ENCODE peak calls at places on chromosome 12, in four cellular contexts. W, O, Y and S are unnamed samples.

GRCh38 chr12:101567918-101568317 is 26.9 kb upstream of the MYBPC1 start:
- DNase-seq in W (no peak), O (no peak), Y (no peak), S (no peak)

GRCh38 chr12:33488036-33488435 is 48.4 kb upstream of the SYT10 start:
- DNase-seq in W (no peak), O (no peak), Y (no peak), S (no peak)

GRCh38 chr12:131205534-131205933 is 251.8 kb downstream of the ADGRD1 start:
- DNase-seq in W (no peak), O (no peak), Y (no peak), S (no peak)

GRCh38 chr12:13336216-13336615 is 139.7 kb downstream of the EMP1 start:
- DNase-seq in W (no peak), O (no peak), Y (no peak), S (no peak)

GRCh38 chr12:22625671-22626251 is 790 bp downstream of the ETNK1 start:
- DNase-seq in W (peak; percentile 33), O (peak; percentile 87), Y (peak; percentile 41), S (peak; percentile 45)

GRCh38 chr12:67540920-67541624 is 107.5 kb upstream of the DYRK2 start:
- DNase-seq in W (no peak), O (no peak), Y (no peak), S (no peak)

GRCh38 chr12:21607701-21608100 is 3.1 kb upstream of the GYS2 start:
- DNase-seq in W (no peak), O (no peak), Y (peak; percentile 68), S (no peak)

GRCh38 chr12:64411427-64411826 is 7.2 kb downstream of the XPOT start:
- DNase-seq in W (no peak), O (no peak), Y (no peak), S (no peak)

GRCh38 chr12:113850309-113851056 is 115.6 kb downstream of the RBM19 start:
- DNase-seq in W (no peak), O (no peak), Y (peak; percentile 57), S (no peak)

GRCh38 chr12:10853746-10854145 is 4.5 kb upstream of the PRR4 start:
- DNase-seq in W (no peak), O (no peak), Y (no peak), S (no peak)

GRCh38 chr12:75706786-75707605 is 195.6 kb upstream of the KRR1 start:
- DNase-seq in W (no peak), O (no peak), Y (peak; percentile 79), S (no peak)

GRCh38 chr12:115398311-115398781 is 714.4 kb upstream of the TBX3 start:
- DNase-seq in W (no peak), O (peak; percentile 83), Y (no peak), S (no peak)

GRCh38 chr12:51818086-51818485 is 30.4 kb downstream of the FIGNL2 start:
- DNase-seq in W (no peak), O (no peak), Y (no peak), S (no peak)

GRCh38 chr12:15522574-15523187 is 200.4 kb downstream of the PTPRO start:
- DNase-seq in W (no peak), O (no peak), Y (peak; percentile 76), S (no peak)

DNA sequence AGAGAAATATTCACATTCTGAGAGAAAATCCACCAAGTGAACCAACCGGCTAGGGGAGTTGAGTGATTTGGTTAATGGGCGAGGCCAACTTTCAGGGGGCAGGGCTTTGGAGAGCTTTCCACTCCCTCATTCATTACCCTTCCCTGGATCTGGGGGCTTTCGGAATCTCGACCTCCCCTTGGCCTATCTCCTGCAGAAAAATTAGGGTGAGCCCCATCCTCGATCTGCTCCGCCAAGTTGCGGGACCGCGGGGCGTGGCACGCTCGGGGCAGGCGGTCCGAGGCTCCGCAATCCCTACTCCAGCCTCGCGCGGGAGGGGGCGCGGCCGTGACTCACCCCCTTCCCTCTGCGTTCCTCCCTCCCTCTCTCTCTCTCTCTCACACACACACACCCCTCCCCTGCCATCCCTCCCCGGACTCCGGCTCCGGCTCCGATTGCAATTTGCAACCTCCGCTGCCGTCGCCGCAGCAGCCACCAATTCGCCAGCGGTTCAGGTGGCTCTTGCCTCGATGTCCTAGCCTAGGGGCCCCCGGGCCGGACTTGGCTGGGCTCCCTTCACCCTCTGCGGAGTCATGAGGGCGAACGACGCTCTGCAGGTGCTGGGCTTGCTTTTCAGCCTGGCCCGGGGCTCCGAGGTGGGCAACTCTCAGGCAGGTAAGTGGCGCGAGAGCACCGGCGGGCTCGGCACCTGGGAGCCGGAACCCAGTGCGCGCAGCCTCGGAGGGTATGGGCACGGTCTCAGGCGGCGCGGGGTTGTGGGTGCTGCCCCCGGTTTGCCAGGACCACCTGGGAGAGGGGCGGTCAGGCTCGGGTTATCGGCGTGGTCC is at the start of gene ERBB3:
- DNase-seq in W (peak; percentile 82), O (peak; percentile 96), Y (peak; percentile 80), S (peak; percentile 90)
- TF ChIP-seq CTCF in W (no peak), O (no peak), Y (peak; percentile 13), S (no peak)

GRCh38 chr12:120234643-120235368 is 30.7 kb downstream of the PXN start:
- DNase-seq in W (peak; percentile 36), O (peak; percentile 92), Y (peak; percentile 97), S (peak; percentile 78)
- TF ChIP-seq CTCF in W (no peak), O (peak; percentile 69), Y (peak; percentile 70), S (peak; percentile 43)

GRCh38 chr12:48890657-48891418 is 25.2 kb upstream of the RND1 start:
- DNase-seq in W (peak; percentile 92), O (peak; percentile 99), Y (peak; percentile 78), S (peak; percentile 83)
- TF ChIP-seq CTCF in W (peak; percentile 92), O (peak; percentile 99), Y (peak; percentile 93), S (peak; percentile 96)

DNA sequence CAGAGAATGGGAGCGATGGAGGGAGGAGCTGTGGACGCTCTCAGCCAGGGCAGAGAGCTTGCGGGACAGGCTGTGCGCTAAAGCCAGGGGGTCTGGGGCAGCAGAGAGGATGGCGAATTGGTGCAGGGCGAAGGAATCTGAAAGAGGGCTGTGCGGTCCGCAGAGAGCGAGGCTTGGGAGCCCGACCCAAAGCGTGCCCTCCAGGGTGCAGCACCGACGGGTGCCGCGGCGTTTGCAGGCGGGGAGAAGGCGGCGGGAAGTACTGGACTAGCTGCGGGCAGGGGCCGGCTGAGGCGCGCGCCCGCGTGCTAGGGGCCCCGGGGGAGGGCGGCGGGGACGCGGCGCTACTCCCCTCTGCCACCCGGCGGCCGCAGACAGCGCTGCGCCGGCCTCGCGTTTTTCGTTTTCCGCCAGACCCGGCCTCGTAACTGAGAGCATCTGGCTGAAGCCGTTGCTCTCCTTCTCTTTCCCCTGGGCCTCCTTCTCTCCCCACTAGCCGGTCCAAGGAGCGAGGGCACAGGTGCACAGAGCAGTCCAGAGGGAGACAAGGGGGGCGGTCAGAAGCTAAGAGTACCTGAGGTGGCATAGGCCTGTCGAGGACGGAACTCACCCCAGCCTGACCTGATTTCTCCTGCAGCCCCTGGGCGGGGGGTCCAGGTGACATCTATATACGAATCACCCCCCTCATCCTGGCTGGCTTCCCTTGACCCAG is 24.9 kb downstream of the SLC6A12 start:
- DNase-seq in W (peak; percentile 75), O (peak; percentile 92), Y (peak; percentile 64), S (peak; percentile 64)
- TF ChIP-seq CTCF in W (peak; percentile 54), O (peak; percentile 100), Y (peak; percentile 64), S (peak; percentile 74)

GRCh38 chr12:32334384-32334783 is 65.0 kb upstream of the FGD4 start:
- DNase-seq in W (no peak), O (no peak), Y (no peak), S (no peak)
- TF ChIP-seq CTCF in W (no peak), O (no peak), Y (no peak), S (no peak)

GRCh38 chr12:98002887-98003493 is 512.4 kb upstream of the TMPO start:
- DNase-seq in W (peak; percentile 69), O (peak; percentile 92), Y (peak; percentile 41), S (no peak)
- TF ChIP-seq CTCF in W (peak; percentile 2), O (peak; percentile 81), Y (peak; percentile 50), S (peak; percentile 33)

GRCh38 chr12:125172231-125172850 is 107.1 kb downstream of the AACS start:
- DNase-seq in W (no peak), O (no peak), Y (no peak), S (no peak)
- TF ChIP-seq CTCF in W (no peak), O (no peak), Y (no peak), S (no peak)

GRCh38 chr12:11856971-11857370 is 207.5 kb downstream of the ETV6 start:
- DNase-seq in W (no peak), O (no peak), Y (no peak), S (no peak)
- TF ChIP-seq CTCF in W (no peak), O (no peak), Y (no peak), S (no peak)